ENCODE peak calls at places on chromosomes 4 and X, in eight cellular contexts. L is psoas muscle, I is progenitor cell of endocrine pancreas, E is fibroblast of pulmonary artery, O is astrocyte of the spinal cord, V is GM20000, R is breast epithelium, G is IMR-90. U is an unnamed sample.

GRCh38 chr4:122131562-122132157 is 20.5 kb upstream of the BLTP1 start:
- DNase-seq in O (no peak), L (no peak), R (no peak), I (no peak), E (no peak), G (no peak), V (no peak), U (no peak)

GRCh38 chrX:112857478-112857878 is 16.8 kb upstream of the AMOT start:
- DNase-seq in E (no peak), R (no peak), V (peak; percentile 29), I (no peak), G (no peak), O (no peak), L (no peak), U (no peak)

GRCh38 chrX:125646195-125646594 is 326.5 kb downstream of the TEX13C start:
- DNase-seq in G (no peak), O (no peak), R (no peak), E (no peak), L (no peak), I (no peak), V (no peak), U (no peak)

GRCh38 chrX:29145316-29145715 is 558.1 kb downstream of the IL1RAPL1 start:
- DNase-seq in L (no peak), E (peak; percentile 4), G (peak; percentile 61), O (no peak), V (no peak), R (no peak), I (no peak), U (no peak)

GRCh38 chrX:134883134-134883700 is 107.6 kb upstream of the SMIM10 start:
- DNase-seq in O (no peak), V (no peak), E (no peak), R (no peak), L (no peak), G (no peak), I (no peak), U (no peak)

GRCh38 chr4:53349201-53349600 is 16.7 kb downstream of the SCFD2 start:
- DNase-seq in E (no peak), O (no peak), G (no peak), I (no peak), L (no peak), V (no peak), R (no peak), U (no peak)

GRCh38 chrX:2710041-2710471 is 19.0 kb downstream of the CD99 start:
- DNase-seq in O (peak; percentile 88), V (no peak), L (no peak), G (peak; percentile 88), I (no peak), E (peak; percentile 91), R (no peak), U (no peak)

GRCh38 chr4:3411676-3412075 is 30.1 kb upstream of the HGFAC start:
- DNase-seq in R (no peak), G (no peak), E (no peak), L (no peak), O (no peak), V (no peak), I (no peak), U (no peak)

GRCh38 chr4:1206299-1207156 is 34.1 kb upstream of the SPON2 start:
- DNase-seq in I (no peak), V (no peak), R (peak; percentile 34), O (no peak), G (no peak), E (no peak), L (no peak), U (peak; percentile 13)

GRCh38 chr4:169921732-169922131 is 104.5 kb downstream of the MFAP3L start:
- DNase-seq in R (no peak), I (no peak), G (no peak), O (no peak), V (no peak), E (no peak), L (no peak), U (no peak)

GRCh38 chrX:47587091-47587891 is 5.1 kb downstream of the TIMP1 start:
- DNase-seq in G (peak; percentile 27), L (no peak), V (no peak), O (no peak), E (peak; percentile 56), R (no peak), I (no peak), U (no peak)

GRCh38 chr4:184854673-184855072 is 28.9 kb upstream of the ACSL1 start:
- DNase-seq in L (no peak), O (no peak), E (no peak), V (peak; percentile 36), I (no peak), G (no peak), R (no peak), U (peak; percentile 44)

GRCh38 chr4:168666531-168666930 is 169.7 kb downstream of the PALLD start:
- DNase-seq in G (peak; percentile 55), I (no peak), E (peak; percentile 31), V (no peak), O (peak; percentile 77), R (no peak), L (no peak), U (no peak)

GRCh38 chr4:155072417-155072816 is 136.0 kb upstream of the NPY2R start:
- DNase-seq in E (no peak), R (no peak), L (no peak), O (no peak), V (no peak), I (no peak), G (no peak), U (no peak)

GRCh38 chrX:39850630-39851152 is 247.1 kb downstream of the BCOR start:
- DNase-seq in L (no peak), I (no peak), V (no peak), E (peak; percentile 69), O (peak; percentile 54), G (peak; percentile 69), R (no peak), U (no peak)

GRCh38 chr4:17701146-17701859 is 80.1 kb downstream of the FAM184B start:
- DNase-seq in R (no peak), O (no peak), E (no peak), G (no peak), L (no peak), V (no peak), I (no peak), U (no peak)

GRCh38 chr4:76459291-76459723 is 24.3 kb downstream of the SHROOM3 start:
- DNase-seq in O (peak; percentile 85), I (no peak), G (peak; percentile 22), V (no peak), R (no peak), L (no peak), E (peak; percentile 93), U (no peak)

GRCh38 chr4:148447672-148448071 is 5.5 kb upstream of the NR3C2 start:
- DNase-seq in R (no peak), I (no peak), L (no peak), O (no peak), V (no peak), E (peak; percentile 21), G (no peak), U (no peak)

GRCh38 chr4:102623622-102624021 is 122.5 kb downstream of the NFKB1 start:
- DNase-seq in G (peak; percentile 71), I (no peak), O (peak; percentile 82), R (no peak), L (no peak), E (peak; percentile 71), V (no peak), U (no peak)

GRCh38 chrX:119105826-119106225 is 21.8 kb downstream of the KIAA1210 start:
- DNase-seq in R (no peak), L (no peak), G (peak; percentile 19), V (no peak), O (peak; percentile 16), E (peak; percentile 14), I (no peak), U (no peak)

DNA sequence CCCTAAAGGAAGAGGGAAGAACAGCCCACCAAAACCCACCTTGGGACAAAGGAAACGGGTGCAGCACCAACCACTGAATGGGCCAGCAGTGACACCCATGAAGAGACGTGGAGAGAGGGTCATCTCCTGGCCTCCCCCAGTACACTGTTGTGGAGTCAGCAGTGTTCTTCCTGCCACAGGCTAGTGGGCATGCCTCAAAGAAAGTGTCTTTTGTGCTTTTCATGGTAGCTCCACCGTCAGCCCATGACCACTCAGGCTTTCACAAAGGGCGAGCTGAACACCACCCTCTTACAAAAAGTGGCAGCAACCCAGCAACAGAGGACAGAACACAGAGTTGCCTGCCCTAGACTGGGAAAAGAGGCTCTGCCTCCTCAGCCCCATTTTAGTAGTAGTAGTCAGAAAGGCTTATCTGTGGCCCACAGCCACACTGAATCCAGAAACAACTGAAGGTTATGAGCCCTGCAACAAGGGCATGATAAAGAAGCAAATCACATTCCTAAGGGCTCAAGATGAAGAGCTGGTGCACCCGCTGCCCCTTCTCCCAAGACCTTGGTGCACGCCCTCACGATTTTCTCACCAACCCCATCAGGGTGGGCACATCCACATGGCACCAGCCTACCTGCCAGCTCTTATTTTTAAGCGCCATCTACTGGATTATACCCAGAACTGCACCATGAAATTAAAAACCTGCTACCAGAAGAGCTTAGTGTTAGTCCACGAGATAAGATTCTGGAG is 53.1 kb downstream of the RAB28 start:
- DNase-seq in L (no peak), O (no peak), I (no peak), V (no peak), G (no peak), R (no peak), E (no peak), U (no peak)
- TF ChIP-seq CTCF in L (no peak), O (peak; percentile 22), I (peak; percentile 11), V (no peak), G (peak; percentile 14), R (no peak), E (peak; percentile 17), U (no peak)

GRCh38 chr4:31674313-31674947 is 954.3 kb downstream of the PCDH7 start:
- DNase-seq in R (no peak), L (no peak), I (no peak), O (no peak), V (no peak), E (peak; percentile 48), G (peak; percentile 8), U (no peak)
- TF ChIP-seq CTCF in R (no peak), L (peak; percentile 4), I (peak; percentile 49), O (peak; percentile 51), V (no peak), E (peak; percentile 68), G (peak; percentile 45), U (no peak)

DNA sequence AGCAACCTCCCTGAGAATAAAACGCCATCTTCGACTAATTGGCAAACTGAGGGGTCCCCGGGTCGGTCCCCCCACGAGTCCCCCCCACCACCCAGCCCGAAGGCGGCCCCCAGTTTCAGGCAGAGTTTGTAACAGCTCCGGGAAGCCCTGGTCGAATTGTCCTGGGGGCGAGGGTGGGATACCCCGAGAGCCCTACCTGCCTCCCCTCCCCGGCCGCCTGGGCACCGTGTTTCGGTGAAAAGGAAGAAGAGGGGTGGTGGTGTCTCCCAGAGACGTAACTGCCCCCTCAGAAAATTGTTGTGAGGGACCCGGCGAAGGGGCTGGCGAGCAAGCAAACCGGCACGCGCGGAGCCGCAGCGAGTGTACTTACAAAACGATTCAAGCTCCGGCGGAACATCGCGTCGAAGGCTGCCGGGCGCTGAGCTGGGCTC is 1.2 kb downstream of the ATP11C start:
- DNase-seq in I (peak; percentile 25), L (no peak), E (no peak), G (no peak), R (no peak), O (no peak), V (no peak), U (no peak)
- TF ChIP-seq CTCF in I (no peak), L (no peak), E (no peak), G (no peak), R (no peak), O (no peak), V (no peak), U (no peak)

DNA sequence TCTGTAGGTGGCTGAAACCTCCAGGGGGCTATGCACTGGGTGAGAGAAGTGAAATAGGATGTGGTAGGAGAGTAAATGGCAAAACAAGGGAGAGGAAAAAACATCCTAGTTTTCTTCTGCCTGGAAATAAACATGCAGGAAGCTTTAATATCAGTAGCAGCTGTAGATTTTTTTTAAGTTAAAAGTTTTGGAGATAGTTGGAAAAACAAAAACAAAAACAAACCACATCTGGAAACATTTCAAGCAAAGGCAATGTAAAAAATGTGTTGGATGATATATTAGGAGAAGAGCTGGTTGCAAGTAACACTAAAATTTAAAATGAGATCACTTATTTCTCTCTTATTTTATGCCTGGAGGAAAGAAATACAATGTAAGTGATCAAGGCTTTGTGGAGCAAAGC is 388.0 kb downstream of the SPRY1 start:
- DNase-seq in I (no peak), V (no peak), E (no peak), G (no peak), R (no peak), L (no peak), O (no peak), U (no peak)
- TF ChIP-seq CTCF in I (no peak), V (no peak), E (no peak), G (no peak), R (no peak), L (no peak), O (no peak), U (no peak)

U was measured in activated B cell treated with CpG ODN at 0.5 μM for 24 hours.